ENCODE peak calls at places on chromosome 1, in six cellular contexts. E, J, K, G, F and T are unnamed samples.

GRCh38 chr1:172533511-172534116 is 664 bp downstream of the SUCO start:
- DNase-seq in E (peak; percentile 36), J (peak; percentile 36), K (peak; percentile 44), G (peak; percentile 58), F (peak; percentile 59), T (peak; percentile 28)

GRCh38 chr1:89582571-89582970 is 50.3 kb upstream of the LRRC8C start:
- DNase-seq in E (no peak), J (no peak), K (no peak), G (no peak), F (no peak), T (no peak)

GRCh38 chr1:117188268-117189108 is 22.2 kb downstream of the VTCN1 start:
- DNase-seq in E (no peak), J (no peak), K (no peak), G (no peak), F (no peak), T (no peak)

GRCh38 chr1:32702599-32703478 is at the start of gene SYNC:
- DNase-seq in E (no peak), J (peak; percentile 51), K (peak; percentile 86), G (peak; percentile 58), F (peak; percentile 61), T (peak; percentile 68)

GRCh38 chr1:170893655-170894297 is 41.6 kb upstream of the MROH9 start:
- DNase-seq in E (no peak), J (no peak), K (no peak), G (peak; percentile 6), F (no peak), T (no peak)

GRCh38 chr1:234676103-234676594 is 66.2 kb upstream of the IRF2BP2 start:
- DNase-seq in E (peak; percentile 35), J (peak; percentile 91), K (peak; percentile 85), G (peak; percentile 82), F (peak; percentile 62), T (peak; percentile 80)

GRCh38 chr1:66303646-66304045 is 230.3 kb upstream of the SGIP1 start:
- DNase-seq in E (no peak), J (no peak), K (no peak), G (no peak), F (no peak), T (no peak)

GRCh38 chr1:172328266-172328665 is 92.2 kb upstream of the C1orf105 start:
- DNase-seq in E (no peak), J (no peak), K (no peak), G (no peak), F (no peak), T (no peak)

GRCh38 chr1:214833357-214833756 is 230.4 kb downstream of the CENPF start:
- DNase-seq in E (no peak), J (no peak), K (no peak), G (no peak), F (peak; percentile 74), T (no peak)

GRCh38 chr1:1671365-1672119 is 12.7 kb upstream of the CDK11B start:
- DNase-seq in E (no peak), J (no peak), K (peak; percentile 17), G (no peak), F (no peak), T (no peak)

GRCh38 chr1:242187816-242188215 is 188.9 kb upstream of the MAP1LC3C start:
- DNase-seq in E (no peak), J (no peak), K (no peak), G (no peak), F (no peak), T (no peak)

GRCh38 chr1:24295547-24295946 is 23.6 kb upstream of the GRHL3 start:
- DNase-seq in E (no peak), J (no peak), K (no peak), G (no peak), F (no peak), T (no peak)

GRCh38 chr1:165645654-165646366 is 14.8 kb downstream of the MGST3 start:
- DNase-seq in E (no peak), J (no peak), K (no peak), G (no peak), F (peak; percentile 44), T (peak; percentile 63)

GRCh38 chr1:21508580-21509350 is 458 bp upstream of the ALPL start:
- DNase-seq in E (peak; percentile 51), J (peak; percentile 97), K (peak; percentile 97), G (peak; percentile 97), F (peak; percentile 63), T (peak; percentile 90)

GRCh38 chr1:178011864-178012476 is 42.1 kb upstream of the SEC16B start:
- DNase-seq in E (no peak), J (no peak), K (no peak), G (no peak), F (no peak), T (no peak)

GRCh38 chr1:54052470-54052933 is 502 bp downstream of the TMEM59 start:
- DNase-seq in E (peak; percentile 31), J (peak; percentile 72), K (peak; percentile 64), G (peak; percentile 66), F (no peak), T (peak; percentile 68)

GRCh38 chr1:66033781-66034180 is 241.1 kb downstream of the PDE4B start:
- DNase-seq in E (no peak), J (no peak), K (no peak), G (no peak), F (no peak), T (no peak)

GRCh38 chr1:110254604-110255003 is 44.5 kb downstream of the KCNC4 start:
- DNase-seq in E (no peak), J (no peak), K (no peak), G (no peak), F (peak; percentile 6), T (no peak)

GRCh38 chr1:248825136-248825535 is 579 bp downstream of the SH3BP5L start:
- DNase-seq in E (no peak), J (no peak), K (no peak), G (no peak), F (no peak), T (no peak)

GRCh38 chr1:175629318-175629694 is 114.1 kb downstream of the TNR start:
- DNase-seq in E (no peak), J (peak; percentile 47), K (no peak), G (no peak), F (no peak), T (no peak)

GRCh38 chr1:225980005-225980404 is 19.1 kb downstream of the SDE2 start:
- DNase-seq in E (no peak), J (no peak), K (no peak), G (no peak), F (no peak), T (no peak)

DNA sequence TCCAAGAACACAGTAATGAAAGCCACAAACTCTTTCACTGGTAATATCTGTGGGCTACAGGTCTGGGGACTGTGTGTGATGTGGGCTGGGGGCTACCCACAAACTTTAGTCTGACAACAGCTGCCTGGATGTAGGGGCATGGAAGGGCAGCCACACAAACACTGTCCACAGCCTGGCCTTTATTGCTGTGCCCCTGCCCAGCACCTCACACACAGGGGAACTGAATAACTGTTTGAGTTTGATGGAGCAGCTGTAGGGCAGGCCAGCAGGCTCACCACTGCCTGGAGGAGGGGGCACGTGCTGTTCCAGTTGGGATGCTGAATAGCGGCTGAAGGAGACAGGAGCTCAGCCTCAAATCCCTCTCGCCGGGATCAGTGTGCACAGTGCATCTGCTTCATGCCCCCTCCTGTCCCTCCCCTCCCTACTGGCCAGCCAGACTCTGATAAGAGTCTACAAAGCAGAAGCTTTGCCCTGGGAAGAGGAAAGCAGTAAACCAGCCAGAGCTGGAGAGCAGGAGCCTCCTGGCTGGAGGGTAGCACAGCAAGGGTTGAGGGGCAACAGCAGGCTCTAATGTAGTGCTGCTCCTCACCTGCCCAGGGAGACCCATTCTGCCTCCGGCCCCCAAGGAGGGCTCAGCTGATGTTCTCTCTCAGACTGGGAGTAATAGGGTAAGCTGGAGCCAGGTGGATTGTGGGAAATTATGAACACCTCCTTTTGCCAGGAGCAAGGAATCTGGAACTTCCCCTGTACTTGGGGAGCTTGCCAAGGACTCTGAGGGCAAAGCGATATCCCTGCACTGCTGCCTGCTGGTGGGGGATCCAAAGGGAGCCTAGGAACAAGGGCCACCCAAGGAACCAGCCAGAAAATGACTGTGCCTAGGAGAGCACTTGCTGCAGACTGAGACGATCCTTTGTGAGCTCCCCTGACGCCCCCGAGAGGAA is 70.2 kb upstream of the GOLT1A start:
- DNase-seq in E (no peak), J (no peak), K (peak; percentile 52), G (peak; percentile 45), F (no peak), T (no peak)
- H3K4me1 ChIP-seq in E (peaks cover 23% of the 10 kb centered on the region), J (peaks cover 25% of the 10 kb centered on the region), K (no peaks in the 10 kb centered on the region), G (peaks cover 61% of the 10 kb centered on the region), F (peaks cover 27% of the 10 kb centered on the region), T (peaks cover 47% of the 10 kb centered on the region)

GRCh38 chr1:156241926-156242325 is at the start of gene BGLAP:
- DNase-seq in E (no peak), J (no peak), K (peak; percentile 39), G (no peak), F (no peak), T (no peak)
- TF ChIP-seq EZH2phosphoT487 in E (no peak), J (no peak), K (no peak), G (no peak), F (no peak), T (no peak)

DNA sequence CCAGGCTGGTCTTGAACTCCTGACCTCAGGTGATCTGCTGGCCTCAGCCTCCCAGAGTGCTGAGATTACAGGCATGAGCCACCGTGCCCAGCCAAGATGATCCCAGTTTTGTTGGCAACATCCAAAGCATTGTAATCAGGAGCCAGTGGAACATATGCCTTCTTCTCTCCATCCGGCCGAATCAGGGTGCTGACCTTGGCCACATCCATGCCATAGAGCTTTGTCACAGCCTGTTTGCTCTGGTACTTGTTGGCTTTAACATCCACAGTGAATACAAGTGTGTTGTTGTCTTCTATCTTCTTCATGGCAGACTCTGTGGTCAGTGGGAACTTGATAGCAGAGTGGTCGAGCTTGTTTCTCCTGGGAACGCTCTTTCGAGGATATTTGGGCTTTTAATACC is 17.1 kb downstream of the TNFRSF8 start:
- DNase-seq in E (no peak), J (no peak), K (no peak), G (no peak), F (no peak), T (no peak)
- H2AFZ ChIP-seq in E (no peak overlapping the region), J (no peak overlapping the region), K (no peak overlapping the region), G (no peak overlapping the region), F (no peak overlapping the region), T (no peak overlapping the region)

GRCh38 chr1:6426321-6426971 is 1.9 kb downstream of the ESPN start:
- DNase-seq in E (no peak), J (no peak), K (no peak), G (peak; percentile 1), F (no peak), T (no peak)

GRCh38 chr1:6425671-6426070 is 1.1 kb downstream of the ESPN start:
- DNase-seq in E (no peak), J (no peak), K (no peak), G (peak; percentile 2), F (no peak), T (peak; percentile 3)

GRCh38 chr1:6424619-6425593 is at the start of gene ESPN:
- DNase-seq in E (no peak), J (peak; percentile 60), K (peak; percentile 83), G (peak; percentile 76), F (peak; percentile 62), T (peak; percentile 38)

GRCh38 chr1:6423321-6423999 is 1.1 kb upstream of the ESPN start:
- DNase-seq in E (peak; percentile 54), J (peak; percentile 94), K (peak; percentile 81), G (peak; percentile 78), F (peak; percentile 98), T (peak; percentile 83)

DNA sequence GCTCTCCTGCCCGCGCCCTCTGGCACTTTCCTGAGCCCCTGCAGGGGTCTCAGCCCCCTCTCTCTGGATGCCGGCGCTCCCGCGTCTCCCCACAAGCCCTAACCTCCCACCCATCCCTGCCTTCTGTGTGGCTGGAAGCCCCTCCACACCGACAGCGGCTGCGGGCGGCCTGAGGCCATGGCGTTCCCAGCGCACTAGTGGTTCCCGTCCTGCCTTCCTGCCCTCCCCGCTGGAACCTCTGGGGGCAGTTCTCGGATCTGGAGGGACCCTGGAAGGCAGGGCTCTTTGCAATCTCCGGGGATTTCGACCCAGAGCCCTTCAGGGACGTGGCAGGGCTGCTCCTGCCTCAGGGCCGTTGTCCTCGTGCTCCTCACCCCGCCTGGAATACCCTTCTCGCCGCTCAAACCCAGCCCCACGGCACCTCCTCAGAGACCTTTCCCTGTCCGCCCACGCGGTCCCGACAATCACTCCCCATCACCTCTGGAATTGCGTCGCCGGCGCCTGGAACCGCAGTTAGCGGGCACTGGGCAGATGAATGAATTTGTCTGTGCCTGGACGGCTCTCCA is 493 bp upstream of the ESPN start:
- DNase-seq in E (no peak), J (peak; percentile 78), K (peak; percentile 73), G (peak; percentile 52), F (peak; percentile 50), T (peak; percentile 15)
- H3K4me1 ChIP-seq in E (no peaks in the 10 kb centered on the region), J (peaks cover 7% of the 10 kb centered on the region), K (peaks cover 6% of the 10 kb centered on the region), G (peaks cover 26% of the 10 kb centered on the region), F (peaks cover 61% of the 10 kb centered on the region), T (peaks cover 21% of the 10 kb centered on the region)